ENCODE peak calls at places on chromosomes 6 and 20, in six cellular contexts. M is astrocyte of the cerebellum, I is psoas muscle, V is fibroblast of the aortic adventitia, C is tibial artery, X is GM13977. L is an unnamed sample.

GRCh38 chr6:55198708-55199107 is 24.4 kb downstream of the HCRTR2 start:
- DNase-seq in M (no peak), I (no peak), V (no peak), C (no peak), X (no peak), L (no peak)

GRCh38 chr6:141587482-141588266 is 545.1 kb upstream of the GJE1 start:
- DNase-seq in M (no peak), I (no peak), V (peak; percentile 82), C (no peak), X (no peak), L (no peak)

GRCh38 chr6:36838896-36839818 is at the start of gene CPNE5:
- DNase-seq in M (no peak), I (no peak), V (no peak), C (no peak), X (no peak), L (no peak)

GRCh38 chr6:165579151-165579550 is 83.9 kb downstream of the PDE10A start:
- DNase-seq in M (no peak), I (no peak), V (no peak), C (no peak), X (no peak), L (no peak)

GRCh38 chr6:91137286-91137685 is 550.4 kb upstream of the MAP3K7 start:
- DNase-seq in M (no peak), I (no peak), V (no peak), C (no peak), X (no peak), L (no peak)

GRCh38 chr6:13490402-13490801 is 3.0 kb upstream of the GFOD1 start:
- DNase-seq in M (no peak), I (no peak), V (no peak), C (no peak), X (no peak), L (no peak)

GRCh38 chr20:20956586-20956985 is 149.6 kb downstream of the LINC00237 start:
- DNase-seq in M (no peak), I (no peak), V (no peak), C (no peak), X (no peak), L (no peak)

GRCh38 chr20:36565520-36565919 is 7.9 kb upstream of the TGIF2 start:
- DNase-seq in M (no peak), I (no peak), V (no peak), C (no peak), X (no peak), L (no peak)

GRCh38 chr6:491233-491632 is 99.7 kb downstream of the IRF4 start:
- DNase-seq in M (peak; percentile 4), I (no peak), V (no peak), C (no peak), X (no peak), L (no peak)

GRCh38 chr6:25781134-25781533 is 26.6 kb downstream of the SLC17A4 start:
- DNase-seq in M (no peak), I (no peak), V (no peak), C (no peak), X (no peak), L (no peak)

GRCh38 chr6:150345786-150346185 is 23.0 kb upstream of the IYD start:
- DNase-seq in M (no peak), I (no peak), V (no peak), C (no peak), X (no peak), L (no peak)

GRCh38 chr6:56753801-56754200 is 111.1 kb upstream of the DST start:
- DNase-seq in M (no peak), I (no peak), V (no peak), C (no peak), X (no peak), L (no peak)

GRCh38 chr6:75268121-75268987 is 16.2 kb downstream of the TMEM30A start:
- DNase-seq in M (no peak), I (no peak), V (no peak), C (no peak), X (no peak), L (no peak)

GRCh38 chr6:15474196-15474595 is 188.6 kb downstream of the DTNBP1 start:
- DNase-seq in M (no peak), I (no peak), V (no peak), C (no peak), X (no peak), L (no peak)

GRCh38 chr6:34723203-34723602 is 26.6 kb upstream of the ILRUN start:
- DNase-seq in M (no peak), I (no peak), V (peak; percentile 9), C (no peak), X (no peak), L (no peak)

GRCh38 chr20:2301164-2301622 is 5.4 kb downstream of the TGM3 start:
- DNase-seq in M (no peak), I (peak; percentile 27), V (no peak), C (peak; percentile 60), X (peak; percentile 65), L (peak; percentile 64)

GRCh38 chr6:66336171-66336570 is 629.1 kb upstream of the EYS start:
- DNase-seq in M (no peak), I (no peak), V (no peak), C (no peak), X (no peak), L (no peak)

GRCh38 chr6:36368921-36369880 is 18.3 kb downstream of the ETV7 start:
- DNase-seq in M (no peak), I (no peak), V (peak; percentile 84), C (no peak), X (no peak), L (no peak)

GRCh38 chr20:4661191-4661590 is 60.5 kb upstream of the PRND start:
- DNase-seq in M (no peak), I (no peak), V (no peak), C (no peak), X (no peak), L (no peak)

GRCh38 chr6:90121982-90122381 is 174.7 kb downstream of the BACH2 start:
- DNase-seq in M (no peak), I (peak; percentile 49), V (no peak), C (no peak), X (no peak), L (no peak)

GRCh38 chr20:17617868-17618672 is 48.2 kb downstream of the DSTN start:
- DNase-seq in M (no peak), I (no peak), V (no peak), C (peak; percentile 19), X (peak; percentile 13), L (peak; percentile 36)

GRCh38 chr20:3777726-3778629 is 3.3 kb downstream of the SPEF1 start:
- DNase-seq in M (no peak), I (peak; percentile 63), V (peak; percentile 34), C (peak; percentile 73), X (peak; percentile 74), L (peak; percentile 77)

GRCh38 chr6:34383171-34383631 is 9.3 kb downstream of the NUDT3 start:
- DNase-seq in M (no peak), I (no peak), V (peak; percentile 44), C (no peak), X (no peak), L (no peak)

GRCh38 chr6:159037746-159038290 is 7.0 kb downstream of the TAGAP start:
- DNase-seq in M (no peak), I (no peak), V (no peak), C (no peak), X (no peak), L (no peak)

GRCh38 chr6:56484669-56485068 is 158.0 kb downstream of the DST start:
- DNase-seq in M (no peak), I (no peak), V (peak; percentile 54), C (no peak), X (no peak), L (no peak)

GRCh38 chr20:18133962-18134361 is 3.7 kb upstream of the KAT14 start:
- DNase-seq in M (no peak), I (no peak), V (peak; percentile 24), C (no peak), X (no peak), L (no peak)

GRCh38 chr6:35224720-35225119 is 11.0 kb downstream of the SCUBE3 start:
- DNase-seq in M (no peak), I (no peak), V (no peak), C (no peak), X (no peak), L (no peak)

DNA sequence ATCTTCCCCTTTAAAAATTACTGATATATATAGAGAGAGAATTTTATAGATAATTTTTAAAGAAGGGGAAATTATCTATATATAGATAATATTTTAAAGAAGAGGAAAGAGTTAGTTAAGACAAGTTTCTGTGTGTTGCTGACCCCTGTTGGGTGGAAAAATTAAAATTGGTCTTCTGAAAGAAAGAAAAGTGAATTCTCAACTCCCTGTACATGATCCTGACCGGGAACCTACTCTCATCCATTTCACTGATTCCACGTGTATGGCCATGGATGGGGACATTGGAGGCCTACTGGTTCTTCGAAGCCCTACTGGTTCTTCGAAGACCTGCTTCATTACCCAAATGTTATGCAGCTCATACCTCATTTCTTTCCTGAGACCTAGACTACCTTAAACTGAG is 53.0 kb upstream of the TCF21 start:
- DNase-seq in M (no peak), I (no peak), V (peak; percentile 68), C (no peak), X (no peak), L (no peak)
- TF ChIP-seq CTCF in M (no peak), I (no peak), V (peak; percentile 42), C (no peak), X (no peak), L (no peak)

GRCh38 chr6:5705256-5705655 is 301.5 kb downstream of the NRN1 start:
- DNase-seq in M (no peak), I (no peak), V (no peak), C (no peak), X (no peak), L (no peak)
- TF ChIP-seq CTCF in M (no peak), I (no peak), V (no peak), C (no peak), X (no peak), L (no peak)

GRCh38 chr6:128885381-128885780 is 2.4 kb downstream of the LAMA2 start:
- DNase-seq in M (no peak), I (no peak), V (no peak), C (no peak), X (no peak), L (no peak)

GRCh38 chr6:128882560-128882959 is 378 bp upstream of the LAMA2 start:
- DNase-seq in M (no peak), I (no peak), V (no peak), C (no peak), X (no peak), L (no peak)

GRCh38 chr6:128888444-128889175 is 5.7 kb downstream of the LAMA2 start:
- DNase-seq in M (no peak), I (no peak), V (no peak), C (no peak), X (no peak), L (no peak)

DNA sequence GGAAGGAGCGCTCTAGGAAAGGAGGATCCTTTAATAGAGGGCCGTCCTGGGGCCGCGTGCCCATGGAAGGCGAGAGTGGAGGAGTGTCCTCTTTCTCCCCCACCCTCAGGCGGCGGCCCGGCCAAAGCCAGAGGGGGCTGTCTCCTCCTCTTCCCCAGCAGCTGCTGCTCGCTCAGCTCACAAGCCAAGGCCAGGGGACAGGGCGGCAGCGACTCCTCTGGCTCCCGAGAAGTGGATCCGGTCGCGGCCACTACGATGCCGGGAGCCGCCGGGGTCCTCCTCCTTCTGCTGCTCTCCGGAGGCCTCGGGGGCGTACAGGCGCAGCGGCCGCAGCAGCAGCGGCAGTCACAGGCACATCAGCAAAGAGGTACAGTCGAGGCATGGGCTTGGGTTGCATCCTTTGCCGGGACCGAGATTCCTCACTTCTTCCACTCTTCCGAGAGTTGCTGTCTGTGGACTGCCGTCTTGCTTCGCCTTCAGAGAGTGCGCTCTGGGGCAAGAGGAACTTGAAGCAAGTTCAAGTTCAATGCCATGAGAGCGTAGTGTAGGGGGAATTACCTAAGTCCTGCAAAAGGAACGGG is at the start of gene LAMA2:
- DNase-seq in M (peak; percentile 36), I (peak; percentile 88), V (peak; percentile 78), C (peak; percentile 86), X (no peak), L (no peak)
- TF ChIP-seq CTCF in M (peak; percentile 17), I (peak; percentile 15), V (peak; percentile 22), C (no peak), X (no peak), L (no peak)

GRCh38 chr6:39003072-39003471 is 45.5 kb upstream of the GLP1R start:
- DNase-seq in M (no peak), I (no peak), V (no peak), C (no peak), X (no peak), L (no peak)
- TF ChIP-seq CTCF in M (no peak), I (no peak), V (peak; percentile 18), C (no peak), X (peak; percentile 27), L (no peak)